ENCODE peak calls at places on chromosomes 12 and 14, in nine cellular contexts. P is SK-N-SH, Y is neural progenitor cell, N is pancreas, L is fibroblast of mammary gland, F is fibroblast of lung, H is GM12865, M is hepatocyte, J is IMR-90. B is an unnamed sample.
A peak's percentile ranks its signal among the peaks of the same experiment; 100 is the strongest.

GRCh38 chr14:32727827-32728226 is 210.9 kb upstream of the NPAS3 start:
- DNase-seq in Y (no peak), J (no peak), F (no peak), H (no peak), L (no peak), M (no peak), P (no peak), N (no peak), B (no peak)

GRCh38 chr12:19575307-19576243 is 136.3 kb downstream of the AEBP2 start:
- DNase-seq in N (no peak), F (peak; percentile 60), Y (no peak), M (peak; percentile 38), H (no peak), P (peak; percentile 89), J (peak; percentile 74), L (peak; percentile 60), B (peak; percentile 67)

GRCh38 chr14:86055512-86055911 is 525.6 kb downstream of the FLRT2 start:
- DNase-seq in L (peak; percentile 28), P (no peak), H (no peak), M (no peak), F (peak; percentile 31), N (no peak), Y (peak; percentile 35), J (peak; percentile 13), B (no peak)

GRCh38 chr12:71900091-71900490 is 38.6 kb upstream of the TPH2 start:
- DNase-seq in L (peak; percentile 35), J (peak; percentile 20), Y (no peak), F (peak; percentile 26), P (no peak), M (no peak), N (no peak), H (no peak), B (peak; percentile 18)

GRCh38 chr12:2291182-2291832 is 238.5 kb downstream of the CACNA1C start:
- DNase-seq in J (no peak), N (peak; percentile 27), H (peak; percentile 78), M (peak; percentile 51), Y (peak; percentile 57), P (peak; percentile 56), L (peak; percentile 57), F (peak; percentile 41), B (no peak)

GRCh38 chr12:124385219-124385969 is 90.5 kb downstream of the RFLNA start:
- DNase-seq in Y (no peak), L (peak; percentile 83), M (peak; percentile 51), N (no peak), H (no peak), J (peak; percentile 85), P (no peak), F (peak; percentile 58), B (peak; percentile 78)

GRCh38 chr12:3529281-3529680 is 38.3 kb downstream of the PRMT8 start:
- DNase-seq in N (no peak), F (no peak), M (no peak), J (no peak), P (no peak), H (no peak), Y (no peak), L (no peak), B (no peak)

GRCh38 chr12:125140918-125141573 is 75.8 kb downstream of the AACS start:
- DNase-seq in F (peak; percentile 28), H (no peak), J (peak; percentile 76), Y (no peak), P (no peak), L (peak; percentile 83), N (no peak), M (no peak), B (peak; percentile 76)

GRCh38 chr14:77641534-77642341 is 25.3 kb upstream of the SPTLC2 start:
- DNase-seq in M (no peak), P (no peak), L (peak; percentile 74), H (peak; percentile 81), F (peak; percentile 71), Y (no peak), J (peak; percentile 47), N (peak; percentile 46), B (peak; percentile 68)

GRCh38 chr12:113006641-113007040 is 28.3 kb downstream of the OAS2 start:
- DNase-seq in L (no peak), N (no peak), H (no peak), F (no peak), Y (no peak), J (no peak), M (no peak), P (no peak), B (no peak)

GRCh38 chr12:52847335-52848102 is 1.3 kb downstream of the KRT78 start:
- DNase-seq in N (no peak), Y (peak; percentile 17), H (no peak), F (no peak), P (no peak), L (peak; percentile 14), M (no peak), J (no peak), B (no peak)

GRCh38 chr12:40375076-40375475 is 150.3 kb downstream of the LRRK2 start:
- DNase-seq in N (no peak), J (peak; percentile 0), M (no peak), L (peak; percentile 11), F (no peak), H (peak; percentile 31), Y (no peak), P (no peak), B (peak; percentile 2)
- TF ChIP-seq CTCF in N (no peak), J (peak; percentile 26), M (no peak), L (peak; percentile 38), F (peak; percentile 22), H (peak; percentile 46), Y (peak; percentile 45), P (peak; percentile 47), B (peak; percentile 38)

DNA sequence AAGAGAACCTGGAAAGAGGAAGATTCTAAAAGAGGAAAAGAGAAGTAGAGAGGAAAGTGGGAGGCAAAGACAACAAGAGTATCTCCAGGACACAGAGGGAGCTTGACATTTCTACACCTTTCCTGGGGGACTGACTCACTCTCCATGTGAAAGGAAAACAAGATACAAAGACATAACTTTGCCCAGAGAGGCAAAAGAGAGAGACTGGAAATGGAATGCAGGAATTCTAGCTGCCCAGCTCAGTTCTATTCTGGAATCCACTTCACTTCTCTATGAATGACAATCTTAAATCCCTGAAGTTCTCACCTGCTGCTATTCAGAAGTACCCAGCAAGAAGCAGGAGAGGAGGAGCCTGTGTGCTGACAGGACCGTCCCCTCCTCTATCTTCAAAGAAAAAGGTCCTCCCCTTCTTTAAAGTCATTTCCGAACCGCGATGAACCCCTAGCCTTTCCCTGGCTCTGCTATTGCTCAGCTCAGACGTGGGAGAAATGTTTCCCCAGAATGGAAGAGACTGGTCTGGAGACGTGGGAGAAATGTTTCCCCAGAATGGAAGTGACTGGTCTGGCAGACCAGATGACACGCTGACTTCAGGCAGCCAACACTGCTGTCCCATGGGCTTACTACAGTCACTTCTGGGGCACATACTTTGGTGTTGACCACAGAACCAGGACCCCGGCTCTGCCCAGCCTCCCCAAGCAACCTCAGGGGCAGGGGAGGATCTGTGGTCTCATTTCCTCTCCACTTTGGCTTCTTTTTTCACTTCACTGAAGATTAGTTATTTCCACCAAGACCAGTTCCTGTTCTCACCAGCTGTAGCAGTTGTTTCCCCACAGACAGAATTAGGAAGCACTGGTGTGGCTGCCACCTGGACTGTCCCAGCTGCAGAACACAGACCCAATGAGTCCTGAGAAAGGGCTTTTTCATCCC is 8.3 kb downstream of the FMNL3 start:
- DNase-seq in N (no peak), L (peak; percentile 65), Y (peak; percentile 41), H (peak; percentile 93), M (no peak), J (peak; percentile 71), P (no peak), F (peak; percentile 19), B (peak; percentile 63)
- H3K4me3 ChIP-seq in N (no peak overlapping the region), L (peak overlapping the region; percentile 3), Y (no peak overlapping the region), H (peak overlapping the region; percentile 29), M (no peak overlapping the region), J (no peak overlapping the region), P (no peak overlapping the region), F (no peak overlapping the region), B (no peak overlapping the region)

DNA sequence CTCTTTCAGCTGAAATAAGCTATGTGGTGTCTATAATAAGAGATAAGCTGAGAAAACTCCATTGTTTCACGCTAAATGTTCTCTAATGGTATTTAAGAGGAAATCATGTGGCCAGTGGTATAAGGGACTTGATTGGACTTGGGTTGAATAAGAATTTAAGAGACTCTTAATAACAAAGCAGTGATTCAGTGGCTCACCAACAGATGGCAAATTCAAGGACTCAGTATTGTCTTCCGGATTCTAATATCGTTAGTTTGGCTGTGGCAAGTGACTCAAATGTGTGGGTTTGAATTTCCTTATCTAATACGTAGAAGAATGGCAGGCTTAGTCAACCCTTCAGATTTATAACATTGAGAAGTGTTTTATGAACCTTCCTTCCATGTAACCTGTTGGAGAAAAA is 49.1 kb upstream of the KCNH3 start:
- DNase-seq in L (peak; percentile 81), J (peak; percentile 92), M (no peak), Y (no peak), N (no peak), P (no peak), H (no peak), F (peak; percentile 60), B (no peak)
- TF ChIP-seq CTCF in L (peak; percentile 18), J (peak; percentile 48), M (no peak), Y (no peak), N (no peak), P (peak; percentile 45), H (no peak), F (no peak), B (no peak)

DNA sequence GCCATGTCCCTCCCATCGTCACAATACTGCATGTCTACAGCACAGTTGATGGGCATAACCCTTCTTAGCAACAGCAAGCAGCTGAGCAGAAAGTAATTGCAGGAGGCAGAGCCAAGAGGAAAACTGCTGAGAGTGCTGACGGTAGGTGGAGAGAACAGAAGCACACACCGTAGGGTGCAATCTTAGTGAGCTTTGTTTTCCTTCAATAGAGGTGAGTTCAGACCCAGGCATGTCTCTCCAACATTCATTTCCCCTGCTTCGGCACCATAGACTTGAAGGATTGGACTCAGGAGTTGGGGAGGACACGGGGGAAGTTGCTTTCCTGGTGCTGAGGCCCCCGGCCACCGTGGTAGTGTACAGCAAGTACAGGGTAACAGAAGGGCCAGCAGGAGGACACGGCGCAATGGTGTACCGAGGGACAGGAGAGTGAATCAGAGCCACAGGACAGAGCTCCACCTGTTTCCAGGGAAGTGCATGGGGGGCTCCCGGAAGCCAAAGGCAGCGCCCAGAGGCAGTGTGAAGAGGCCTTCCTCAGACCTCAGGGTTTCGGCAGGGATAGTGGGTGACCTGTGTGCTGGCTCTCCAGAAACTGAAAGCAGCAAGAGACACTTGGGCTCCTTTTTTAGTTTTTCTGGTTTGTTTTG is 36.3 kb upstream of the SINHCAF start:
- DNase-seq in N (no peak), H (peak; percentile 13), M (peak; percentile 38), F (no peak), P (no peak), L (no peak), Y (peak; percentile 72), J (no peak), B (no peak)
- H3K4me3 ChIP-seq in N (no peak overlapping the region), H (no peak overlapping the region), M (no peak overlapping the region), F (no peak overlapping the region), P (no peak overlapping the region), L (no peak overlapping the region), Y (peak overlapping the region; percentile 22), J (no peak overlapping the region), B (no peak overlapping the region)

B was measured in AG10803.